ENCODE peak calls at places on chromosomes 16 and 17, in seven cellular contexts. One of them, this sample, is unnamed.

GRCh38 chr17:50347894-50348291 is 2.0 kb downstream of the XYLT2 start:
- DNase-seq in mucosa of descending colon: no peak
- DNase-seq in substantia nigra: no peak
- DNase-seq in T-cell: no peak
- DNase-seq in body of pancreas: no peak
- DNase-seq in activated naive CD4-positive, alpha-beta T cell: no peak
- DNase-seq in mesenteric fat pad: no peak
- DNase-seq in this sample: no peak

GRCh38 chr16:79272141-79272577 is 328.4 kb downstream of the MAF start:
- DNase-seq in mucosa of descending colon: peak; percentile 30
- DNase-seq in substantia nigra: no peak
- DNase-seq in T-cell: peak; percentile 53
- DNase-seq in activated naive CD4-positive, alpha-beta T cell: no peak
- DNase-seq in mesenteric fat pad: no peak
- DNase-seq in body of pancreas: no peak
- DNase-seq in this sample: no peak

GRCh38 chr16:27154573-27155521 is 48.5 kb upstream of the KDM8 start:
- DNase-seq in T-cell: peak; percentile 51
- DNase-seq in activated naive CD4-positive, alpha-beta T cell: peak; percentile 72
- DNase-seq in mesenteric fat pad: no peak
- DNase-seq in mucosa of descending colon: peak; percentile 80
- DNase-seq in substantia nigra: no peak
- DNase-seq in body of pancreas: peak; percentile 61
- DNase-seq in this sample: peak; percentile 39

GRCh38 chr16:54817432-54817831 is 113.2 kb upstream of the IRX5 start:
- DNase-seq in activated naive CD4-positive, alpha-beta T cell: no peak
- DNase-seq in mesenteric fat pad: no peak
- DNase-seq in substantia nigra: no peak
- DNase-seq in T-cell: no peak
- DNase-seq in mucosa of descending colon: no peak
- DNase-seq in body of pancreas: no peak
- DNase-seq in this sample: peak; percentile 25

GRCh38 chr16:25228372-25228771 is 11.6 kb downstream of the AQP8 start:
- DNase-seq in T-cell: no peak
- DNase-seq in mesenteric fat pad: no peak
- DNase-seq in activated naive CD4-positive, alpha-beta T cell: no peak
- DNase-seq in body of pancreas: no peak
- DNase-seq in mucosa of descending colon: no peak
- DNase-seq in substantia nigra: no peak
- DNase-seq in this sample: no peak

GRCh38 chr17:82496529-82497434 is 22.8 kb upstream of the FOXK2 start:
- DNase-seq in body of pancreas: peak; percentile 97
- DNase-seq in mesenteric fat pad: peak; percentile 99
- DNase-seq in substantia nigra: peak; percentile 91
- DNase-seq in T-cell: peak; percentile 81
- DNase-seq in activated naive CD4-positive, alpha-beta T cell: peak; percentile 71
- DNase-seq in mucosa of descending colon: peak; percentile 98
- DNase-seq in this sample: peak; percentile 89

GRCh38 chr16:55567382-55567781 is 898 bp downstream of the CAPNS2 start:
- DNase-seq in substantia nigra: no peak
- DNase-seq in body of pancreas: no peak
- DNase-seq in activated naive CD4-positive, alpha-beta T cell: no peak
- DNase-seq in T-cell: no peak
- DNase-seq in mesenteric fat pad: no peak
- DNase-seq in mucosa of descending colon: no peak
- DNase-seq in this sample: peak; percentile 48

GRCh38 chr17:17021194-17021863 is 20.9 kb upstream of the MPRIP start:
- DNase-seq in substantia nigra: no peak
- DNase-seq in T-cell: no peak
- DNase-seq in mesenteric fat pad: no peak
- DNase-seq in activated naive CD4-positive, alpha-beta T cell: no peak
- DNase-seq in mucosa of descending colon: peak; percentile 36
- DNase-seq in body of pancreas: peak; percentile 86
- DNase-seq in this sample: no peak

GRCh38 chr16:88681709-88682451 is 4.4 kb downstream of the SNAI3 start:
- DNase-seq in body of pancreas: peak; percentile 36
- DNase-seq in T-cell: no peak
- DNase-seq in mucosa of descending colon: peak; percentile 69
- DNase-seq in substantia nigra: peak; percentile 42
- DNase-seq in activated naive CD4-positive, alpha-beta T cell: peak; percentile 22
- DNase-seq in mesenteric fat pad: no peak
- DNase-seq in this sample: no peak

GRCh38 chr17:79188679-79189078 is 114.1 kb downstream of the ENGASE start:
- DNase-seq in activated naive CD4-positive, alpha-beta T cell: no peak
- DNase-seq in mucosa of descending colon: no peak
- DNase-seq in mesenteric fat pad: no peak
- DNase-seq in T-cell: no peak
- DNase-seq in substantia nigra: no peak
- DNase-seq in body of pancreas: no peak
- DNase-seq in this sample: no peak

GRCh38 chr16:11994187-11995119 is 17.9 kb downstream of the SNX29 start:
- DNase-seq in mucosa of descending colon: peak; percentile 26
- DNase-seq in activated naive CD4-positive, alpha-beta T cell: no peak
- DNase-seq in substantia nigra: peak; percentile 61
- DNase-seq in mesenteric fat pad: no peak
- DNase-seq in body of pancreas: no peak
- DNase-seq in T-cell: no peak
- DNase-seq in this sample: no peak

GRCh38 chr17:15279011-15279477 is 13.9 kb upstream of the PMP22 start:
- DNase-seq in substantia nigra: no peak
- DNase-seq in T-cell: no peak
- DNase-seq in activated naive CD4-positive, alpha-beta T cell: no peak
- DNase-seq in mucosa of descending colon: no peak
- DNase-seq in mesenteric fat pad: no peak
- DNase-seq in body of pancreas: no peak
- DNase-seq in this sample: peak; percentile 98

GRCh38 chr16:86325360-86325759 is 185.0 kb upstream of the FOXF1 start:
- DNase-seq in activated naive CD4-positive, alpha-beta T cell: no peak
- DNase-seq in T-cell: no peak
- DNase-seq in mucosa of descending colon: no peak
- DNase-seq in substantia nigra: no peak
- DNase-seq in body of pancreas: no peak
- DNase-seq in mesenteric fat pad: no peak
- DNase-seq in this sample: no peak

GRCh38 chr17:82791532-82791931 is 39.7 kb downstream of the TBCD start:
- DNase-seq in body of pancreas: no peak
- DNase-seq in substantia nigra: no peak
- DNase-seq in activated naive CD4-positive, alpha-beta T cell: no peak
- DNase-seq in mucosa of descending colon: no peak
- DNase-seq in T-cell: no peak
- DNase-seq in mesenteric fat pad: no peak
- DNase-seq in this sample: peak; percentile 97

GRCh38 chr17:12485361-12485911 is 180.3 kb upstream of the MYOCD start:
- DNase-seq in T-cell: no peak
- DNase-seq in mesenteric fat pad: no peak
- DNase-seq in substantia nigra: no peak
- DNase-seq in body of pancreas: no peak
- DNase-seq in mucosa of descending colon: no peak
- DNase-seq in activated naive CD4-positive, alpha-beta T cell: no peak
- DNase-seq in this sample: no peak

GRCh38 chr17:61392679-61393078 is 7.0 kb upstream of the TBX2 start:
- DNase-seq in mesenteric fat pad: no peak
- DNase-seq in substantia nigra: no peak
- DNase-seq in body of pancreas: no peak
- DNase-seq in mucosa of descending colon: no peak
- DNase-seq in T-cell: no peak
- DNase-seq in activated naive CD4-positive, alpha-beta T cell: no peak
- DNase-seq in this sample: no peak

GRCh38 chr16:57647136-57647875 is 18.9 kb downstream of the ADGRG1 start:
- DNase-seq in T-cell: no peak
- DNase-seq in body of pancreas: no peak
- DNase-seq in activated naive CD4-positive, alpha-beta T cell: no peak
- DNase-seq in mucosa of descending colon: no peak
- DNase-seq in substantia nigra: no peak
- DNase-seq in mesenteric fat pad: no peak
- DNase-seq in this sample: no peak

GRCh38 chr16:2035431-2036199 is 8.9 kb downstream of the NHERF2 start:
- DNase-seq in activated naive CD4-positive, alpha-beta T cell: no peak
- DNase-seq in substantia nigra: no peak
- DNase-seq in body of pancreas: peak; percentile 48
- DNase-seq in T-cell: no peak
- DNase-seq in mesenteric fat pad: no peak
- DNase-seq in mucosa of descending colon: no peak
- DNase-seq in this sample: peak; percentile 70